ENCODE peak calls at places on chromosomes 7 and 10, in ten cellular contexts. O is A549, F is sigmoid colon, D is Peyer's patch, K is esophagus squamous epithelium, L is prostate gland, Z is right lobe of liver, W is NB4, M is uterus, T is ovary. G is an unnamed sample.

GRCh38 chr10:22218448-22218847 is 633 bp upstream of the EBLN1 start:
- DNase-seq in D (no peak), F (no peak), Z (no peak), O (no peak), M (no peak), L (no peak), K (no peak), W (no peak), T (no peak), G (no peak)

GRCh38 chr10:51659344-51659743 is 40.1 kb downstream of the CSTF2T start:
- DNase-seq in D (no peak), K (no peak), F (no peak), T (no peak), M (no peak), O (no peak), L (no peak), Z (no peak), W (no peak), G (no peak)

GRCh38 chr7:99478464-99479440 is 6.1 kb downstream of the ZNF789 start:
- DNase-seq in T (no peak), K (no peak), Z (no peak), M (no peak), D (no peak), F (no peak), L (no peak), O (no peak), W (no peak), G (no peak)

GRCh38 chr7:80307251-80307856 is 172.7 kb downstream of the GNAI1 start:
- DNase-seq in T (no peak), L (no peak), K (no peak), W (no peak), M (no peak), D (no peak), Z (no peak), O (peak), F (no peak), G (no peak)

GRCh38 chr7:155864991-155865690 is 52.9 kb upstream of the SHH start:
- DNase-seq in K (no peak), M (no peak), O (no peak), L (no peak), W (no peak), F (peak), Z (no peak), D (peak), T (no peak), G (peak)

GRCh38 chr10:79487296-79488194 is 24.8 kb upstream of the EIF5AL1 start:
- DNase-seq in K (no peak), L (peak), O (peak), M (peak), Z (peak), F (peak), W (peak), T (peak), D (peak), G (no peak)

GRCh38 chr7:123674399-123675091 is 18.9 kb downstream of the LMOD2 start:
- DNase-seq in D (no peak), M (no peak), F (no peak), T (no peak), L (peak), O (no peak), W (no peak), K (no peak), Z (no peak), G (no peak)

GRCh38 chr10:124917168-124917938 is 24.6 kb upstream of the ZRANB1 start:
- DNase-seq in M (peak), D (peak), W (peak), Z (peak), T (peak), F (peak), K (no peak), L (peak), O (peak), G (peak)

GRCh38 chr7:34430456-34430855 is 227.6 kb upstream of the NPSR1 start:
- DNase-seq in M (no peak), F (no peak), T (peak), Z (no peak), D (no peak), O (peak), K (no peak), L (peak), W (peak), G (no peak)

GRCh38 chr10:6347391-6347951 is 144.7 kb downstream of the PFKFB3 start:
- DNase-seq in Z (no peak), L (no peak), F (no peak), O (no peak), K (no peak), M (no peak), W (peak), D (no peak), T (no peak), G (no peak)

GRCh38 chr10:101301111-101301731 is 52.7 kb upstream of the BTRC start:
- DNase-seq in Z (peak), D (peak), M (no peak), K (no peak), F (no peak), O (peak), L (peak), T (no peak), W (peak), G (no peak)

GRCh38 chr7:81501220-81501619 is 268.6 kb downstream of the HGF start:
- DNase-seq in O (peak), T (no peak), F (no peak), W (peak), K (no peak), Z (no peak), L (no peak), M (no peak), D (no peak), G (no peak)

GRCh38 chr7:151662291-151662690 is 142.6 kb upstream of the RHEB start:
- DNase-seq in F (no peak), M (no peak), W (no peak), L (no peak), O (no peak), T (no peak), D (no peak), Z (no peak), K (no peak), G (no peak)

GRCh38 chr7:101169838-101170531 is 4.6 kb upstream of the VGF start:
- DNase-seq in O (peak), D (peak), F (no peak), T (peak), L (peak), W (peak), Z (peak), K (no peak), M (peak), G (peak)

GRCh38 chr7:122896509-122896908 is 10.2 kb upstream of the CADPS2 start:
- DNase-seq in W (no peak), M (no peak), T (no peak), L (no peak), O (no peak), F (no peak), Z (no peak), K (no peak), D (no peak), G (no peak)

GRCh38 chr10:98128802-98129201 is 5.7 kb upstream of the R3HCC1L start:
- DNase-seq in O (no peak), L (no peak), D (no peak), Z (no peak), M (no peak), K (no peak), T (no peak), F (no peak), W (no peak), G (no peak)

GRCh38 chr10:58555170-58555929 is 42.7 kb downstream of the BICC1 start:
- DNase-seq in W (no peak), M (no peak), D (no peak), K (no peak), F (no peak), T (no peak), L (no peak), Z (no peak), O (peak), G (no peak)

GRCh38 chr7:129780257-129781127 is 169.0 kb downstream of the NRF1 start:
- DNase-seq in L (peak), F (no peak), W (peak), K (no peak), O (peak), Z (peak), T (no peak), M (no peak), D (peak), G (peak)

GRCh38 chr10:114638874-114639625 is 19.0 kb downstream of the ABLIM1 start:
- DNase-seq in T (no peak), D (no peak), M (no peak), O (no peak), F (no peak), K (no peak), W (peak), Z (no peak), L (no peak), G (no peak)

GRCh38 chr10:98460837-98461499 is 14.2 kb upstream of the HPS1 start:
- DNase-seq in W (peak), F (peak), L (no peak), T (peak), D (peak), K (no peak), O (peak), M (peak), Z (peak), G (no peak)

GRCh38 chr7:46385662-46386309 is 464.7 kb upstream of the IGFBP3 start:
- DNase-seq in O (peak), L (no peak), D (no peak), M (no peak), W (no peak), K (no peak), F (no peak), Z (no peak), T (no peak), G (no peak)

GRCh38 chr10:30029890-30030261 is 29.5 kb downstream of the JCAD start:
- DNase-seq in Z (no peak), O (no peak), F (peak), D (no peak), K (no peak), L (no peak), T (no peak), M (no peak), W (no peak), G (no peak)

GRCh38 chr7:139431459-139431858 is 52.0 kb downstream of the KLRG2 start:
- DNase-seq in K (no peak), F (no peak), O (no peak), T (no peak), M (no peak), W (no peak), Z (no peak), D (no peak), L (no peak), G (no peak)

GRCh38 chr7:100352984-100353684 is 4.8 kb upstream of the PILRB start:
- DNase-seq in D (no peak), F (peak), O (no peak), Z (no peak), K (no peak), T (no peak), W (peak), M (no peak), L (no peak), G (peak)

GRCh38 chr7:31077484-31078362 is 25.6 kb downstream of the ADCYAP1R1 start:
- DNase-seq in K (no peak), M (no peak), O (no peak), Z (no peak), T (no peak), F (peak), L (no peak), W (no peak), D (no peak), G (no peak)

GRCh38 chr7:11625669-11626068 is 206.3 kb downstream of the THSD7A start:
- DNase-seq in D (no peak), O (peak), F (no peak), M (no peak), L (no peak), K (no peak), Z (peak), W (no peak), T (no peak), G (no peak)

GRCh38 chr10:75294866-75295692 is 59.3 kb upstream of the COMTD1 start:
- DNase-seq in Z (peak), T (peak), D (peak), O (peak), W (peak), F (peak), M (peak), K (no peak), L (peak), G (peak)

GRCh38 chr10:3660753-3661152 is 124.3 kb downstream of the KLF6 start:
- DNase-seq in L (no peak), O (no peak), T (no peak), D (no peak), W (no peak), F (no peak), Z (no peak), M (no peak), K (no peak), G (no peak)

DNA sequence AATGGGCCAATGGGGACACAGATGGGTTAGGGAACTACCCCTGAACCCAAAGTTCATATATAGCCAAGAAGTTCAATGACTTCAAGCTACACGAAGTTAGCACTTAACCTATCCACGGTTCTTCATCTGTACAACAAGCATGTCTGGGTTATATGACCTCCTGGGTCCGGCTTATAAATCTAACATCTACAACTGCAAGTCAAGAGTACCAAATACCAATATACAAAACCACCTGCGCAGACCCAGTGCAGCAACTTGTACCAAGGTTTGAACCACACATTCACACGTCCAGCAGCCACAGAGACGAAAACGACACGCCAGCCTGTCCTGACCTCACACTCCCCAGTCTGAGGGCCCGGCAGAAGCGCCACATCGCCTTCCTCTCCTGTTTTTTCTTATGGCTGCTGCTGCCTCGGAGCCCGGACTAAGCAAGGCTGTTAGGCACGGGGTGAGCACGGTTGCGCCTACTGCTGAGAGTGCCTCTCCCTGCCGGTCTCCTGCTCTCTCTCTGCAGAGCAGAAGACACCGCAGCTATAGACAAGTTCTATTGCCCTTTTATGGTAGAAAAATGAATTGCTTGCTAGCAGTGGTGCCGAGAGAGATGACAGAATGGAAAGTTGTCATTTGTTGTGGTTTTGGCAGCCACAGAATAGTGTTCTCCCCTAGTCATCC is 86.3 kb downstream of the RNF216 start:
- DNase-seq in W (no peak), D (peak), L (no peak), T (no peak), Z (no peak), F (peak), O (no peak), M (peak), K (no peak), G (no peak)
- TF ChIP-seq POLR2A in W (no peak), D (peak), L (peak), T (no peak), Z (peak), F (peak), O (no peak), M (peak), K (peak), G (no peak)

GRCh38 chr10:68981074-68981473 is 7.5 kb upstream of the KIFBP start:
- DNase-seq in M (no peak), W (peak), L (no peak), Z (no peak), F (no peak), K (no peak), O (peak), T (no peak), D (no peak), G (no peak)
- TF ChIP-seq CTCF in M (no peak), W (peak), L (no peak), Z (peak), F (no peak), K (no peak), O (peak), T (no peak), D (no peak), G (no peak)

GRCh38 chr10:77638766-77639101 is 1.1 kb upstream of the KCNMA1 start:
- DNase-seq in T (no peak), L (no peak), W (no peak), K (no peak), M (no peak), D (no peak), O (no peak), F (no peak), Z (no peak), G (no peak)
- H3K4me3 ChIP-seq in T (peak), L (peak), W (no peak), K (peak), M (peak), D (no peak), O (peak), F (peak), Z (peak), G (no peak)

GRCh38 chr7:134892002-134892693 is 94.2 kb upstream of the AGBL3 start:
- DNase-seq in D (no peak), Z (no peak), M (no peak), F (no peak), L (no peak), O (no peak), T (no peak), W (no peak), K (no peak), G (no peak)

GRCh38 chr7:134892963-134893362 is 93.3 kb upstream of the AGBL3 start:
- DNase-seq in T (no peak), F (no peak), Z (no peak), O (no peak), W (no peak), M (no peak), K (no peak), D (no peak), L (no peak), G (no peak)

GRCh38 chr7:134890246-134891240 is 95.8 kb upstream of the AGBL3 start:
- DNase-seq in W (no peak), O (peak), K (no peak), D (no peak), T (peak), F (peak), L (peak), M (peak), Z (peak), G (no peak)

GRCh38 chr7:134893920-134894319 is 92.4 kb upstream of the AGBL3 start:
- DNase-seq in D (no peak), F (no peak), W (no peak), O (no peak), Z (no peak), K (no peak), L (no peak), T (no peak), M (no peak), G (no peak)

DNA sequence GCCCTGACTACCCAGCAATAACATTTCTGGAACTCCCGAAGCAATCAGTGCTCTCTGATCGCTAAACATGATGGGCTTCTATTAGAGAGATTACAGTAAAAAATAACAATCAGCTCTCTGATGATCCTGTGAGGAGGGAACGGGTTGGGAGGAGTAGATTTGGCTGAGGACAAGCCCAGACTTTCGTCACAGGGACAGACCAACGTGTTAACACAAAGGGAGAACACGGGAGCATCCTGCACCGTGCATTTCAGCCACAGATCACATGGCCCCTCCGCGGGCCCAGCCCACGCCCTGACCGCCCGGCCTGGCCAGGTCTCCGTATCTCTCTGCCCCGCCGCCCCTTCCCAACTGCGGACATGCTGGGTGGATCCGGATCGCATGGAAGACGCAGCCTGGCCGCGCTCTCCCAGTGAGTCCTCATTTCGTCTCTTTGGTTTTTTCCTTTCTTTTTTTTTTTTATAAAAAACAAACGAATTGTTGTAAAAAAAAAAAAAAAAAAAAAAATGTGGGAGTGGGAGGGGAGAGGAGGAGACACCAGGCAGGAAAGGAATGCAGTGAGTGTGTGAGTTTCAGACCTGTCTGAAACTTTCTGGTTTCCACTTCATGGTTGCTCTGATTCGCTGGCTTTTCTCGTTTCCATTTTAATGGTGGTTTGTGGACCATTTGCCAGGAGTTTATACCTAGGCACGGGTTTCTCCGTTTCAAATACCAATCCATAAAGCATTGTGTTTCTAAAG is 94.9 kb upstream of the AGBL3 start:
- DNase-seq in K (no peak), M (peak), Z (peak), W (no peak), F (peak), T (peak), O (peak), D (peak), L (peak), G (peak)
- TF ChIP-seq POLR2A in K (no peak), M (no peak), Z (peak), W (no peak), F (no peak), T (peak), O (peak), D (no peak), L (no peak), G (no peak)

DNA sequence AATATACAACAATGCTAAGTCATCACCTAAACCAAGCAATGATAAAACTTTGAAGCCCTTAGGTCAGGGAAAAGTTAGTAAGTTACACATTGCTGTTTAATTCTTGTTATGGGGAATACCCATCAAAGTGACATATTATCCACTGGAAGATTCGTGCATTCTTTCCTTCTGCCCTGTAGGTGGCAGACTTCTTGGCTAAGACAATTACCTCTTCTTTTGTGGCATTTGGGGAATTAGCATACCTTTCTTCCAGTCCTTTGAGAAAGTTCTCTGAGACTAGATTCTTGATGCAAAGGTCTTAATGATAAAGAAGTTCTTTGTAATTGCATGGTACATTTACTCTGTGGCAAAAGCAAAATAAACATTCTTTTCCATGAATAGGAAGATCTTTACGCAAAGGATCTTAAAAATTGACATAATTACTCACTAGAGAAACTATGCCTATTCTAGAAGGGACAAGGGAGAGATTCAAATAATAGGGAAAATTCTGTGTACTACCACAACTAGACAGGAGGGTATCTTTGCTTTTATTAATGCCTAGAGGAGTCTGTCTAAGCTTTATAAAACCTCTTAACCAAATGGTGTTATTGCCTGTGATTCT is 395.9 kb downstream of the GRM8 start:
- DNase-seq in L (no peak), W (peak), F (no peak), T (no peak), Z (no peak), D (no peak), O (peak), M (no peak), K (no peak), G (no peak)
- TF ChIP-seq CTCF in L (peak), W (peak), F (no peak), T (no peak), Z (peak), D (peak), O (peak), M (no peak), K (peak), G (no peak)

GRCh38 chr10:15720635-15721310 is 1.1 kb upstream of the ITGA8 start:
- DNase-seq in Z (no peak), M (no peak), F (no peak), K (no peak), O (no peak), D (no peak), L (no peak), W (no peak), T (no peak), G (no peak)

GRCh38 chr10:15719899-15720634 is at the start of gene ITGA8:
- DNase-seq in K (no peak), F (no peak), T (peak), Z (peak), O (peak), L (peak), W (peak), D (no peak), M (peak), G (no peak)

GRCh38 chr10:15719062-15719898 is 442 bp downstream of the ITGA8 start:
- DNase-seq in K (no peak), T (peak), Z (peak), F (no peak), L (no peak), O (no peak), W (no peak), D (no peak), M (no peak), G (no peak)

GRCh38 chr10:15715619-15716227 is 4.0 kb downstream of the ITGA8 start:
- DNase-seq in F (no peak), T (no peak), K (no peak), W (no peak), L (no peak), Z (no peak), M (no peak), O (peak), D (no peak), G (no peak)

GRCh38 chr10:15718495-15719061 is 1.1 kb downstream of the ITGA8 start:
- DNase-seq in Z (no peak), K (no peak), M (no peak), L (no peak), T (no peak), O (no peak), D (no peak), W (no peak), F (no peak), G (no peak)
- H3K4me3 ChIP-seq in Z (no peak), K (peak), M (peak), L (peak), T (peak), O (no peak), D (peak), W (no peak), F (peak), G (no peak)

GRCh38 chr7:831596-832291 is 532 bp upstream of the SUN1 start:
- DNase-seq in L (no peak), O (peak), T (no peak), W (peak), D (no peak), F (no peak), M (no peak), Z (no peak), K (no peak), G (no peak)
- TF ChIP-seq POLR2A in L (peak), O (no peak), T (peak), W (no peak), D (no peak), F (peak), M (peak), Z (peak), K (no peak), G (no peak)